ENCODE peak calls at places on chromosomes 6 and 20, in nine cellular contexts. W, G, Z, C, X, P, J, S and B are unnamed samples.

GRCh38 chr20:35821807-35822242 is 50.0 kb downstream of the PHF20 start:
- DNase-seq in J (no peak), W (no peak), G (no peak), C (no peak), Z (no peak), X (peak; percentile 44), P (no peak), S (peak; percentile 75), B (no peak)

GRCh38 chr6:157599191-157599590 is 218.2 kb downstream of the ZDHHC14 start:
- DNase-seq in C (no peak), G (no peak), J (no peak), S (no peak), Z (no peak), P (no peak), W (peak; percentile 68), X (no peak), B (no peak)

GRCh38 chr6:17064975-17065374 is 36.9 kb upstream of the STMND1 start:
- DNase-seq in X (no peak), C (no peak), G (no peak), Z (no peak), W (no peak), S (no peak), P (no peak), J (no peak), B (no peak)

GRCh38 chr20:35369804-35370203 is 42.0 kb downstream of the UQCC1 start:
- DNase-seq in C (no peak), W (no peak), X (no peak), Z (no peak), J (no peak), G (no peak), P (no peak), S (no peak), B (no peak)

GRCh38 chr6:40626886-40627285 is 39.7 kb upstream of the LRFN2 start:
- DNase-seq in C (no peak), W (no peak), Z (no peak), P (no peak), X (no peak), S (no peak), G (no peak), J (no peak), B (no peak)

GRCh38 chr6:161694995-161695394 is 421.1 kb upstream of the AGPAT4 start:
- DNase-seq in C (no peak), J (peak; percentile 34), X (no peak), G (peak; percentile 7), Z (no peak), W (peak; percentile 4), S (no peak), P (no peak), B (peak; percentile 32)

GRCh38 chr6:42050897-42051653 is 751 bp downstream of the TAF8 start:
- DNase-seq in P (no peak), G (no peak), C (no peak), Z (no peak), X (peak; percentile 32), J (no peak), W (peak; percentile 17), S (no peak), B (peak; percentile 11)

GRCh38 chr6:83127976-83128375 is 60.5 kb downstream of the DOP1A start:
- DNase-seq in P (no peak), Z (no peak), W (no peak), X (no peak), J (no peak), S (no peak), C (no peak), G (no peak), B (no peak)

GRCh38 chr20:45924391-45925261 is 9.9 kb upstream of the PCIF1 start:
- DNase-seq in P (no peak), J (peak; percentile 66), S (peak; percentile 30), G (peak; percentile 47), W (no peak), X (no peak), Z (no peak), C (no peak), B (peak; percentile 81)

GRCh38 chr20:47126709-47127108 is 229.8 kb downstream of the ZMYND8 start:
- DNase-seq in Z (no peak), J (no peak), X (no peak), W (no peak), C (no peak), S (peak; percentile 30), P (no peak), G (no peak), B (no peak)

GRCh38 chr20:47552996-47553395 is 51.3 kb downstream of the NCOA3 start:
- DNase-seq in P (no peak), Z (no peak), G (no peak), X (no peak), W (no peak), C (no peak), S (no peak), J (no peak), B (no peak)

GRCh38 chr6:15406452-15406851 is 160.6 kb downstream of the JARID2 start:
- DNase-seq in P (no peak), W (no peak), Z (no peak), J (no peak), S (no peak), X (no peak), C (no peak), G (no peak), B (no peak)

GRCh38 chr6:659716-660581 is 3.0 kb upstream of the HUS1B start:
- DNase-seq in W (no peak), P (no peak), S (no peak), G (no peak), J (no peak), Z (no peak), X (no peak), C (no peak), B (no peak)

GRCh38 chr20:19838495-19838894 is 80.4 kb downstream of the RIN2 start:
- DNase-seq in C (no peak), W (no peak), J (no peak), X (no peak), Z (no peak), S (no peak), G (no peak), P (no peak), B (no peak)

GRCh38 chr20:33821270-33821836 is 10.2 kb downstream of the CHMP4B start:
- DNase-seq in P (no peak), Z (no peak), C (no peak), G (no peak), S (no peak), J (no peak), X (peak; percentile 23), W (no peak), B (no peak)

GRCh38 chr20:59735917-59736316 is 131.6 kb downstream of the PHACTR3 start:
- DNase-seq in C (no peak), S (no peak), G (peak; percentile 67), X (no peak), W (no peak), J (no peak), P (no peak), Z (no peak), B (peak; percentile 68)

GRCh38 chr6:42021847-42022754 is 28.2 kb upstream of the TAF8 start:
- DNase-seq in Z (no peak), X (no peak), W (peak; percentile 98), C (peak; percentile 59), P (no peak), J (no peak), G (no peak), S (no peak), B (no peak)

GRCh38 chr20:11807070-11807741 is 110.5 kb upstream of the BTBD3 start:
- DNase-seq in S (peak; percentile 72), C (no peak), J (peak; percentile 43), P (no peak), G (no peak), W (no peak), X (peak; percentile 23), Z (no peak), B (no peak)

GRCh38 chr20:44746367-44747165 is 901 bp downstream of the KCNK15 start:
- DNase-seq in W (no peak), G (no peak), S (no peak), P (no peak), C (no peak), Z (no peak), J (no peak), X (no peak), B (no peak)

GRCh38 chr6:49515485-49516146 is 15.9 kb downstream of the GLYATL3 start:
- DNase-seq in J (no peak), Z (no peak), G (no peak), W (no peak), X (no peak), C (no peak), S (no peak), P (no peak), B (no peak)

GRCh38 chr6:149563203-149563927 is 2.8 kb upstream of the GINM1 start:
- DNase-seq in W (no peak), C (no peak), Z (no peak), P (no peak), S (peak; percentile 32), X (peak; percentile 45), G (no peak), J (peak; percentile 81), B (no peak)

GRCh38 chr6:122770835-122771601 is 8.5 kb upstream of the FABP7 start:
- DNase-seq in G (no peak), Z (no peak), C (no peak), J (no peak), X (no peak), S (no peak), W (no peak), P (no peak), B (no peak)

GRCh38 chr6:69933239-69933638 is 66.9 kb downstream of the COL19A1 start:
- DNase-seq in C (no peak), X (peak; percentile 12), Z (no peak), G (no peak), J (no peak), W (no peak), P (no peak), S (no peak), B (no peak)

GRCh38 chr6:73867411-73867810 is 171.4 kb downstream of the CD109 start:
- DNase-seq in P (no peak), C (no peak), G (no peak), J (no peak), W (no peak), Z (no peak), X (no peak), S (no peak), B (no peak)

GRCh38 chr20:1809121-1809520 is 86.1 kb upstream of the SIRPA start:
- DNase-seq in W (no peak), P (no peak), G (no peak), J (peak; percentile 46), S (peak; percentile 95), C (no peak), X (peak; percentile 81), Z (no peak), B (no peak)

GRCh38 chr6:161161889-161162624 is 111.8 kb downstream of the AGPAT4 start:
- DNase-seq in Z (no peak), S (no peak), G (no peak), C (no peak), J (no peak), P (no peak), W (no peak), X (no peak), B (no peak)

GRCh38 chr6:34273242-34273805 is 24.5 kb upstream of the SMIM29 start:
- DNase-seq in Z (peak; percentile 55), G (no peak), X (no peak), C (no peak), S (peak; percentile 1), P (no peak), J (peak; percentile 94), W (peak; percentile 31), B (no peak)

GRCh38 chr6:42404494-42404893 is 47.2 kb downstream of the TRERF1 start:
- DNase-seq in G (no peak), W (no peak), P (no peak), S (no peak), C (no peak), X (no peak), J (peak; percentile 18), Z (no peak), B (no peak)

GRCh38 chr6:132131777-132132176 is 180.6 kb upstream of the CCN2 start:
- DNase-seq in P (no peak), W (no peak), G (no peak), Z (peak; percentile 16), X (peak; percentile 67), J (peak; percentile 100), S (peak; percentile 98), C (no peak), B (no peak)